ENCODE peak calls at places on chromosome 18, in four cellular contexts. O is NCI-H524, S is H9, H is left kidney. D is an unnamed sample.

GRCh38 chr18:21241224-21242131 is 554 bp upstream of the GREB1L start:
- DNase-seq in O (no peak), S (peak), H (peak), D (no peak)

GRCh38 chr18:46013484-46014189 is 46.5 kb upstream of the EPG5 start:
- DNase-seq in O (no peak), S (no peak), H (no peak), D (peak)

GRCh38 chr18:8814206-8814605 is 108.8 kb downstream of the MTCL1 start:
- DNase-seq in O (no peak), S (no peak), H (no peak), D (no peak)

GRCh38 chr18:7390731-7391492 is 160.0 kb downstream of the LRRC30 start:
- DNase-seq in O (no peak), S (no peak), H (no peak), D (no peak)

GRCh38 chr18:5304232-5304631 is 8.7 kb upstream of the ZBTB14 start:
- DNase-seq in O (no peak), S (no peak), H (no peak), D (no peak)

GRCh38 chr18:32393407-32393806 is 77.3 kb downstream of the GAREM1 start:
- DNase-seq in O (no peak), S (no peak), H (no peak), D (no peak)

GRCh38 chr18:59502222-59502898 is 143.3 kb upstream of the LMAN1 start:
- DNase-seq in O (no peak), S (no peak), H (peak), D (no peak)

GRCh38 chr18:35071819-35072247 is 30.6 kb downstream of the MAPRE2 start:
- DNase-seq in O (no peak), S (no peak), H (no peak), D (no peak)

GRCh38 chr18:39840406-39840805 is 2114.6 kb upstream of the PIK3C3 start:
- DNase-seq in O (no peak), S (no peak), H (peak), D (no peak)

GRCh38 chr18:27604583-27604982 is 419.5 kb upstream of the CHST9 start:
- DNase-seq in O (no peak), S (no peak), H (no peak), D (no peak)

GRCh38 chr18:37538526-37539205 is 26.9 kb downstream of the CELF4 start:
- DNase-seq in O (no peak), S (no peak), H (no peak), D (no peak)

GRCh38 chr18:35110554-35111058 is 69.4 kb downstream of the MAPRE2 start:
- DNase-seq in O (no peak), S (no peak), H (no peak), D (no peak)

GRCh38 chr18:56479836-56480235 is 158.6 kb downstream of the TXNL1 start:
- DNase-seq in O (no peak), S (no peak), H (no peak), D (no peak)

GRCh38 chr18:48732767-48733424 is 194.1 kb downstream of the CTIF start:
- DNase-seq in O (no peak), S (no peak), H (no peak), D (no peak)

GRCh38 chr18:70490008-70490933 is 201.4 kb downstream of the SOCS6 start:
- DNase-seq in O (peak), S (no peak), H (peak), D (peak)